ENCODE peak calls at places on chromosome 1, in six cellular contexts. One of them, this sample, is unnamed.
A peak's percentile ranks its signal among the peaks of the same experiment; 100 is the strongest.

GRCh38 chr1:100188617-100189016 is 10.6 kb upstream of the LRRC39 start:
- DNase-seq in K562: no peak
- DNase-seq in H1: no peak
- DNase-seq in HCT116: no peak
- DNase-seq in GM12878: peak; percentile 31
- DNase-seq in HepG2: no peak
- DNase-seq in this sample: no peak

GRCh38 chr1:60699304-60699703 is 383.1 kb upstream of the NFIA start:
- DNase-seq in K562: no peak
- DNase-seq in H1: no peak
- DNase-seq in HCT116: no peak
- DNase-seq in GM12878: no peak
- DNase-seq in HepG2: no peak
- DNase-seq in this sample: no peak

GRCh38 chr1:198169704-198170103 is 12.9 kb downstream of the NEK7 start:
- DNase-seq in K562: peak; percentile 14
- DNase-seq in H1: no peak
- DNase-seq in HCT116: no peak
- DNase-seq in GM12878: no peak
- DNase-seq in HepG2: no peak
- DNase-seq in this sample: no peak

GRCh38 chr1:183472488-183473285 is at the start of gene SMG7:
- DNase-seq in K562: peak; percentile 58
- DNase-seq in H1: no peak
- DNase-seq in HCT116: no peak
- DNase-seq in GM12878: no peak
- DNase-seq in HepG2: no peak
- DNase-seq in this sample: peak; percentile 20

GRCh38 chr1:231100393-231100792 is 60.3 kb upstream of the FAM89A start:
- DNase-seq in K562: no peak
- DNase-seq in H1: no peak
- DNase-seq in HCT116: no peak
- DNase-seq in GM12878: no peak
- DNase-seq in HepG2: no peak
- DNase-seq in this sample: no peak

GRCh38 chr1:230823421-230823820 is 44.9 kb downstream of the C1orf198 start:
- DNase-seq in K562: no peak
- DNase-seq in H1: no peak
- DNase-seq in HCT116: no peak
- DNase-seq in GM12878: no peak
- DNase-seq in HepG2: no peak
- DNase-seq in this sample: no peak

GRCh38 chr1:100734716-100735115 is 15.2 kb downstream of the VCAM1 start:
- DNase-seq in K562: no peak
- DNase-seq in H1: no peak
- DNase-seq in HCT116: no peak
- DNase-seq in GM12878: no peak
- DNase-seq in HepG2: no peak
- DNase-seq in this sample: no peak

GRCh38 chr1:91683598-91683951 is 182.9 kb downstream of the CDC7 start:
- DNase-seq in K562: no peak
- DNase-seq in H1: no peak
- DNase-seq in HCT116: no peak
- DNase-seq in GM12878: no peak
- DNase-seq in HepG2: no peak
- DNase-seq in this sample: peak; percentile 9

GRCh38 chr1:204443871-204444581 is 32.4 kb upstream of the PPP1R15B start:
- DNase-seq in K562: no peak
- DNase-seq in H1: no peak
- DNase-seq in HCT116: no peak
- DNase-seq in GM12878: no peak
- DNase-seq in HepG2: no peak
- DNase-seq in this sample: no peak

GRCh38 chr1:174871886-174872285 is 127.9 kb upstream of the CACYBP start:
- DNase-seq in K562: no peak
- DNase-seq in H1: no peak
- DNase-seq in HCT116: no peak
- DNase-seq in GM12878: no peak
- DNase-seq in HepG2: no peak
- DNase-seq in this sample: no peak

GRCh38 chr1:206048582-206048981 is 4.4 kb upstream of the RHEX start:
- DNase-seq in K562: no peak
- DNase-seq in H1: no peak
- DNase-seq in HCT116: no peak
- DNase-seq in GM12878: no peak
- DNase-seq in HepG2: peak; percentile 86
- DNase-seq in this sample: no peak

GRCh38 chr1:177890459-177890858 is 79.4 kb downstream of the SEC16B start:
- DNase-seq in K562: no peak
- DNase-seq in H1: no peak
- DNase-seq in HCT116: no peak
- DNase-seq in GM12878: no peak
- DNase-seq in HepG2: no peak
- DNase-seq in this sample: no peak

DNA sequence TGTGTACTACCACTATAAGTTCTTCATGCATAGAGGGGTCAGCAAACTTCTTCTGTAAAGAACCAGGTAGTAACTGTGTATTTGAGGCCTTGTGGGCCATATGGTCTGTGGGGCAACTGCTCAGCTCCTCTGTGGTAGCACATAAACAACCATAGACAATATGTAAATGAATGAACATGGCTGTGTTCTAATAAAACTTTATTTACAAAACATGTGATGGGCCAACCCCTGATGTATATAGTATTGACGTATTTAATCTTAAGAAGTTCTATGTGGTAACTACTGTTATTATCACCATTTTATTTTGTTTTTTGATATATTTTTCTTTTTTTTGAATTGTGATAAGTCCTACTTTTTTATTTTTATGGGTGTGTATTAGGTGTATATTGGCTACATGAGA is 15.4 kb downstream of the TRAF5 start:
- DNase-seq in K562: no peak
- DNase-seq in H1: peak; percentile 6
- DNase-seq in HCT116: no peak
- DNase-seq in GM12878: no peak
- DNase-seq in HepG2: no peak
- DNase-seq in this sample: no peak
- H3K4me1 ChIP-seq in K562: peaks cover 6% of the 10 kb centered on the region
- H3K4me1 ChIP-seq in H1: peaks cover 6% of the 10 kb centered on the region
- H3K4me1 ChIP-seq in HCT116: peaks cover 24% of the 10 kb centered on the region
- H3K4me1 ChIP-seq in GM12878: peaks cover 5% of the 10 kb centered on the region
- H3K4me1 ChIP-seq in HepG2: no peaks in the 10 kb centered on the region
- H3K4me1 ChIP-seq in this sample: peaks cover 20% of the 10 kb centered on the region

DNA sequence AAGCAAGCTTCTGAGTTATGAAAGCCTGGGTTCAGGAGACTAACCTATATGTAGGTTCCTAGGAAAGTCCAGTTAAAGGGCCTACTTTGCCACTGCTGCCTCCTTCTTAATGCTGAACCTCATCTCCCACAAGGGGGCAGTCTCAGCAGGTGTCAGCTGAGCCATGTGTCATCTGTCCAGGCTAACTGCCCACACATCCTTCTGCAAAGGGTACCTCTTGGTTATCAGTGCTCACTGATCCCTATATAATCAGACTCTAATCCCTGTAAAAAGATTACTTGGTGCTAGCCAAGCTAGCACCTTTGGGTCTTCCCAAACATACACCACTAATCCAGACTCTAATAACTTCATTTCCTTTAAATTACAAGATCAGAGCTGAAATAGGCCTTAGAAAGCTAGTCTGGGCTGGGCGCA is 9.0 kb downstream of the PRDX1 start:
- DNase-seq in K562: peak; percentile 70
- DNase-seq in H1: peak; percentile 68
- DNase-seq in HCT116: peak; percentile 61
- DNase-seq in GM12878: no peak
- DNase-seq in HepG2: peak; percentile 76
- DNase-seq in this sample: no peak
- TF ChIP-seq ZNF274 in K562: no peak
- TF ChIP-seq ZNF274 in H1: no peak
- TF ChIP-seq ZNF274 in HCT116: no peak
- TF ChIP-seq ZNF274 in GM12878: no peak
- TF ChIP-seq ZNF274 in HepG2: no peak
- TF ChIP-seq ZNF274 in this sample: no peak

GRCh38 chr1:226677121-226678020 is 61.7 kb downstream of the ITPKB start:
- DNase-seq in K562: no peak
- DNase-seq in H1: no peak
- DNase-seq in HCT116: no peak
- DNase-seq in GM12878: no peak
- DNase-seq in HepG2: no peak
- DNase-seq in this sample: no peak

GRCh38 chr1:226675720-226676357 is 63.2 kb downstream of the ITPKB start:
- DNase-seq in K562: no peak
- DNase-seq in H1: no peak
- DNase-seq in HCT116: no peak
- DNase-seq in GM12878: no peak
- DNase-seq in HepG2: no peak
- DNase-seq in this sample: no peak

GRCh38 chr1:226678251-226678650 is 60.8 kb downstream of the ITPKB start:
- DNase-seq in K562: no peak
- DNase-seq in H1: no peak
- DNase-seq in HCT116: no peak
- DNase-seq in GM12878: no peak
- DNase-seq in HepG2: no peak
- DNase-seq in this sample: no peak

GRCh38 chr1:226674892-226675719 is 64.0 kb downstream of the ITPKB start:
- DNase-seq in K562: no peak
- DNase-seq in H1: no peak
- DNase-seq in HCT116: no peak
- DNase-seq in GM12878: peak; percentile 71
- DNase-seq in HepG2: no peak
- DNase-seq in this sample: no peak

GRCh38 chr1:226676381-226676780 is 62.7 kb downstream of the ITPKB start:
- DNase-seq in K562: no peak
- DNase-seq in H1: no peak
- DNase-seq in HCT116: no peak
- DNase-seq in GM12878: no peak
- DNase-seq in HepG2: no peak
- DNase-seq in this sample: no peak
- H3K4me1 ChIP-seq in K562: peaks cover 6% of the 10 kb centered on the region
- H3K4me1 ChIP-seq in H1: peaks cover 16% of the 10 kb centered on the region
- H3K4me1 ChIP-seq in HCT116: peaks cover 32% of the 10 kb centered on the region
- H3K4me1 ChIP-seq in GM12878: peaks cover 65% of the 10 kb centered on the region
- H3K4me1 ChIP-seq in HepG2: peaks cover 5% of the 10 kb centered on the region
- H3K4me1 ChIP-seq in this sample: peaks cover 20% of the 10 kb centered on the region

DNA sequence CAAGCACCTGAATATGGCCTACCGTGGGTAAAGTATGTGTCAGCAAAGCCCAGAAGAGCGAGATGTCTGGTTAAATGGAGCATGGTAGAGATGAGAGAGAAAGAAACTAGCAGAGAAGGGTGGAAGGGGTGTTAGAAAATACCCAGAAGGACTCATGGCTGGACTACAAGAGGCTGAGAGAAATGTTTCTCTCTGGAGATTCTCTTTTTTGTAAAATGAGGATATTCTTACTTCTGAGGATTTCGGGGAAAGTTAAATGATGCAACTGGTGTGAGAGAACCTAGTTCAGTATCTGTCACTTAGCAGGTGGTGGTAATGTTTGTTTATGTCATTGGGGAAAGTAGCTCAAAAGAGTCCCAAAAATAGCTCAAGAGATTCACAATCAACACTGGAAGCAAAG is 7.2 kb upstream of the EPS15 start:
- DNase-seq in K562: no peak
- DNase-seq in H1: no peak
- DNase-seq in HCT116: no peak
- DNase-seq in GM12878: no peak
- DNase-seq in HepG2: no peak
- DNase-seq in this sample: no peak
- TF ChIP-seq ZNF274 in K562: no peak
- TF ChIP-seq ZNF274 in H1: no peak
- TF ChIP-seq ZNF274 in HCT116: no peak
- TF ChIP-seq ZNF274 in GM12878: no peak
- TF ChIP-seq ZNF274 in HepG2: no peak
- TF ChIP-seq ZNF274 in this sample: no peak

GRCh38 chr1:29164588-29164987 is 17.1 kb downstream of the SRSF4 start:
- DNase-seq in K562: no peak
- DNase-seq in H1: peak; percentile 13
- DNase-seq in HCT116: no peak
- DNase-seq in GM12878: no peak
- DNase-seq in HepG2: no peak
- DNase-seq in this sample: peak; percentile 67
- H3K4me1 ChIP-seq in K562: no peaks in the 10 kb centered on the region
- H3K4me1 ChIP-seq in H1: peaks cover 19% of the 10 kb centered on the region
- H3K4me1 ChIP-seq in HCT116: no peaks in the 10 kb centered on the region
- H3K4me1 ChIP-seq in GM12878: no peaks in the 10 kb centered on the region
- H3K4me1 ChIP-seq in HepG2: peaks cover 43% of the 10 kb centered on the region
- H3K4me1 ChIP-seq in this sample: peaks cover 10% of the 10 kb centered on the region

DNA sequence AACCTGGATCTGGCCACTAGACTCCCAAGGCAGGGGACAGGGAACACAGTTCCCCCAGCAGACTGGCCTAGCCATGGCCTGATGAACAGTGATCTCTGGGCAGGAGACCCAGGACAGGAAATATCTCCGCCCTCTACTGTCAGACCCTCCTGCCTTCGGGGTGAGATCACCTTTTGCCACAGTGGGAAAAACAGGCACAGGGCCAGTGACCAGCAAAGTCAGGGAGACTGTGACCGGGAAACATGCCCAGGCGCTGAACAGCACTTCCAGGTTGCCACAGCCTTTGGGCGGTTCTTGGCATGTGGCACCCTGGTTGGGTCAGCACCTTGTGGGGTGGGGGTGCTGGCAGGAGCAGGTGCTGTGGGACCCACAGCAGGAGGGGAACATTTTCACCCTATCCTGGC is 8.9 kb upstream of the ZNF669 start:
- DNase-seq in K562: peak; percentile 14
- DNase-seq in H1: no peak
- DNase-seq in HCT116: no peak
- DNase-seq in GM12878: no peak
- DNase-seq in HepG2: peak; percentile 83
- DNase-seq in this sample: no peak
- TF ChIP-seq ZNF274 in K562: no peak
- TF ChIP-seq ZNF274 in H1: no peak
- TF ChIP-seq ZNF274 in HCT116: no peak
- TF ChIP-seq ZNF274 in GM12878: no peak
- TF ChIP-seq ZNF274 in HepG2: peak; percentile 44
- TF ChIP-seq ZNF274 in this sample: no peak

This sample was measured in NT2/D1.